ENCODE peak calls at places on chromosome 1, in five cellular contexts. One of them, this sample, is unnamed. For H3K4me1, the result is how much of the 10 kb centered on the place peaks cover.

GRCh38 chr1:210260087-210260486 is 27.5 kb downstream of the SERTAD4 start:
- DNase-seq in heart right ventricle: no peak
- DNase-seq in body of pancreas: no peak
- DNase-seq in upper lobe of right lung: no peak
- DNase-seq in transverse colon: no peak
- DNase-seq in this sample: no peak

GRCh38 chr1:78275906-78276690 is 214.7 kb upstream of the PTGFR start:
- DNase-seq in heart right ventricle: no peak
- DNase-seq in body of pancreas: no peak
- DNase-seq in upper lobe of right lung: no peak
- DNase-seq in transverse colon: no peak
- DNase-seq in this sample: no peak

GRCh38 chr1:78619803-78620579 is at the start of gene IFI44L:
- DNase-seq in heart right ventricle: peak
- DNase-seq in body of pancreas: peak
- DNase-seq in upper lobe of right lung: no peak
- DNase-seq in transverse colon: peak
- DNase-seq in this sample: no peak

GRCh38 chr1:41862411-41863221 is 56.1 kb downstream of the HIVEP3 start:
- DNase-seq in heart right ventricle: no peak
- DNase-seq in body of pancreas: no peak
- DNase-seq in upper lobe of right lung: no peak
- DNase-seq in transverse colon: no peak
- DNase-seq in this sample: no peak

GRCh38 chr1:248863011-248863881 is 4.4 kb upstream of the ZNF692 start:
- DNase-seq in heart right ventricle: peak
- DNase-seq in body of pancreas: peak
- DNase-seq in upper lobe of right lung: peak
- DNase-seq in transverse colon: peak
- DNase-seq in this sample: peak

GRCh38 chr1:193905288-193906085 is 719.1 kb upstream of the B3GALT2 start:
- DNase-seq in heart right ventricle: no peak
- DNase-seq in body of pancreas: no peak
- DNase-seq in upper lobe of right lung: no peak
- DNase-seq in transverse colon: no peak
- DNase-seq in this sample: no peak

GRCh38 chr1:59779949-59780348 is 34.8 kb upstream of the HOOK1 start:
- DNase-seq in heart right ventricle: no peak
- DNase-seq in body of pancreas: no peak
- DNase-seq in upper lobe of right lung: no peak
- DNase-seq in transverse colon: no peak
- DNase-seq in this sample: no peak

GRCh38 chr1:64245495-64245894 is 42.1 kb downstream of the UBE2U start:
- DNase-seq in heart right ventricle: no peak
- DNase-seq in body of pancreas: peak
- DNase-seq in upper lobe of right lung: no peak
- DNase-seq in transverse colon: no peak
- DNase-seq in this sample: no peak

GRCh38 chr1:180269848-180270766 is 40.0 kb downstream of the LHX4 start:
- DNase-seq in heart right ventricle: no peak
- DNase-seq in body of pancreas: no peak
- DNase-seq in upper lobe of right lung: no peak
- DNase-seq in transverse colon: peak
- DNase-seq in this sample: peak

GRCh38 chr1:78032964-78033796 is 12.6 kb upstream of the GIPC2 start:
- DNase-seq in heart right ventricle: no peak
- DNase-seq in body of pancreas: no peak
- DNase-seq in upper lobe of right lung: no peak
- DNase-seq in transverse colon: no peak
- DNase-seq in this sample: no peak

GRCh38 chr1:222071313-222071886 is 329.5 kb upstream of the DUSP10 start:
- DNase-seq in heart right ventricle: peak
- DNase-seq in body of pancreas: no peak
- DNase-seq in upper lobe of right lung: no peak
- DNase-seq in transverse colon: no peak
- DNase-seq in this sample: no peak

GRCh38 chr1:222074317-222074716 is 332.4 kb upstream of the DUSP10 start:
- DNase-seq in heart right ventricle: no peak
- DNase-seq in body of pancreas: no peak
- DNase-seq in upper lobe of right lung: no peak
- DNase-seq in transverse colon: no peak
- DNase-seq in this sample: no peak

GRCh38 chr1:222077191-222077590 is 335.3 kb upstream of the DUSP10 start:
- DNase-seq in heart right ventricle: no peak
- DNase-seq in body of pancreas: no peak
- DNase-seq in upper lobe of right lung: no peak
- DNase-seq in transverse colon: no peak
- DNase-seq in this sample: no peak

GRCh38 chr1:222068937-222069336 is 327.0 kb upstream of the DUSP10 start:
- DNase-seq in heart right ventricle: no peak
- DNase-seq in body of pancreas: no peak
- DNase-seq in upper lobe of right lung: no peak
- DNase-seq in transverse colon: no peak
- DNase-seq in this sample: no peak

GRCh38 chr1:222073307-222073995 is 331.6 kb upstream of the DUSP10 start:
- DNase-seq in heart right ventricle: no peak
- DNase-seq in body of pancreas: no peak
- DNase-seq in upper lobe of right lung: no peak
- DNase-seq in transverse colon: no peak
- DNase-seq in this sample: no peak
- TF ChIP-seq CTCF in heart right ventricle: no peak
- TF ChIP-seq CTCF in body of pancreas: no peak
- TF ChIP-seq CTCF in upper lobe of right lung: no peak
- TF ChIP-seq CTCF in transverse colon: no peak
- TF ChIP-seq CTCF in this sample: no peak

GRCh38 chr1:198677027-198677426 is 38.2 kb downstream of the PTPRC start:
- DNase-seq in heart right ventricle: no peak
- DNase-seq in body of pancreas: no peak
- DNase-seq in upper lobe of right lung: no peak
- DNase-seq in transverse colon: no peak
- DNase-seq in this sample: no peak

GRCh38 chr1:198680174-198680871 is 41.5 kb downstream of the PTPRC start:
- DNase-seq in heart right ventricle: no peak
- DNase-seq in body of pancreas: no peak
- DNase-seq in upper lobe of right lung: no peak
- DNase-seq in transverse colon: no peak
- DNase-seq in this sample: no peak

GRCh38 chr1:198679535-198680173 is 40.8 kb downstream of the PTPRC start:
- DNase-seq in heart right ventricle: no peak
- DNase-seq in body of pancreas: no peak
- DNase-seq in upper lobe of right lung: no peak
- DNase-seq in transverse colon: peak
- DNase-seq in this sample: no peak

GRCh38 chr1:198678901-198679329 is 40.1 kb downstream of the PTPRC start:
- DNase-seq in heart right ventricle: no peak
- DNase-seq in body of pancreas: no peak
- DNase-seq in upper lobe of right lung: no peak
- DNase-seq in transverse colon: peak
- DNase-seq in this sample: no peak

GRCh38 chr1:198678301-198678836 is 39.5 kb downstream of the PTPRC start:
- DNase-seq in heart right ventricle: no peak
- DNase-seq in body of pancreas: no peak
- DNase-seq in upper lobe of right lung: no peak
- DNase-seq in transverse colon: no peak
- DNase-seq in this sample: no peak
- H3K4me3 ChIP-seq in heart right ventricle: no peak
- H3K4me3 ChIP-seq in body of pancreas: no peak
- H3K4me3 ChIP-seq in upper lobe of right lung: no peak
- H3K4me3 ChIP-seq in transverse colon: no peak
- H3K4me3 ChIP-seq in this sample: no peak

DNA sequence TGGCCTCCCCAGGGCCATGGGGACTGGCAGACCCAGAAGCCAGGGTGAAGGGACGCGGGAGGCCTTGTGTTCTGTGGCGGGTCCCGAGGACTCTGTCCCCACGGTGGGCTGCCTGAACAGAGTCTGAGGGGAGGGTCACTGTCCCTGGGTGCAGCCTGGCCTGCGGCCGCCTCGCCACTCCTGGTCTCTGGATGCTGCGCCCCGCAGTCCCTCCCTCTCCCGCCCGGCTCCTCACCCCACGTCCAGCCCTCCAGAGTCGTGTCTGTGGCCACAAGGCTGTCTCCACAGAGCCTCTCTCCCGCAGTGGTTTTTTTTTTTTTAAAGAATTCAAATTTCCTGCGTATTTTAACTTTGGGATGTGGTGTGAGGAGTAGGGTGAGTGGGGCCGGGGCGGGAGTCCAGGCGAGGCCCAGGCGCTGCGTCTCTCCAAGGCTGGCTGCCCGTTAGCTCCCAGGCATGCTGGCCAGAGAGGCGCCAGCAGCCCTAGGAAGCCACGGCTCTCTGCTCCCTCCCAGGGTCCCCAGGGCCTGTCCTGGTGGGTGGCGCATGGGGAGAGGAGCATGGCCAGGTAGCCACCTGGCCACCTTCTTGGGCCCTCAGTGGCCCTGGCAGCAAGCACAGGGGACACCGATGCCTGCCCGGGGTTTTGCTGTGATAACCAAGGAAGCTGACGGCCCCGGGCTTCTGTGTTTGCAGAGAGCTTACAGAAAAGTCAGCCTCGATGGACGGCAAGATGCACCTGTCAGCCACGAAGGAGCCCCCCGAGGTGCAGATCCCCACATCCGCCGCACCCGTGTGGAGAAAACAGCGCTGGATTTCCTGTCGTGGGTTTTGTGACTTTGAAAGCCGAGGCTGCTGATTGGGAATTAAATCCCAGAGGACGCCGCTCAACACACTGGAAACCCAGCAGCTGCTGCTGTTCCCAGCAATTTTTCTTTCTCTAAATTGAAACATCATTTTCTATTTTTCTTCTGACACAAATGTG is 72.8 kb downstream of the MORN1 start:
- DNase-seq in heart right ventricle: no peak
- DNase-seq in body of pancreas: no peak
- DNase-seq in upper lobe of right lung: no peak
- DNase-seq in transverse colon: no peak
- DNase-seq in this sample: no peak
- H3K4me1 ChIP-seq in heart right ventricle: under half
- H3K4me1 ChIP-seq in body of pancreas: under half
- H3K4me1 ChIP-seq in upper lobe of right lung: under half
- H3K4me1 ChIP-seq in transverse colon: under half
- H3K4me1 ChIP-seq in this sample: under half

GRCh38 chr1:2431503-2431902 is 19.1 kb upstream of the PEX10 start:
- DNase-seq in heart right ventricle: no peak
- DNase-seq in body of pancreas: no peak
- DNase-seq in upper lobe of right lung: no peak
- DNase-seq in transverse colon: no peak
- DNase-seq in this sample: no peak

GRCh38 chr1:2431095-2431494 is 18.7 kb upstream of the PEX10 start:
- DNase-seq in heart right ventricle: no peak
- DNase-seq in body of pancreas: no peak
- DNase-seq in upper lobe of right lung: no peak
- DNase-seq in transverse colon: no peak
- DNase-seq in this sample: no peak

GRCh38 chr1:2428490-2428889 is 16.1 kb upstream of the PEX10 start:
- DNase-seq in heart right ventricle: no peak
- DNase-seq in body of pancreas: no peak
- DNase-seq in upper lobe of right lung: no peak
- DNase-seq in transverse colon: no peak
- DNase-seq in this sample: no peak

GRCh38 chr1:2430592-2430973 is 18.2 kb upstream of the PEX10 start:
- DNase-seq in heart right ventricle: no peak
- DNase-seq in body of pancreas: no peak
- DNase-seq in upper lobe of right lung: no peak
- DNase-seq in transverse colon: no peak
- DNase-seq in this sample: no peak

DNA sequence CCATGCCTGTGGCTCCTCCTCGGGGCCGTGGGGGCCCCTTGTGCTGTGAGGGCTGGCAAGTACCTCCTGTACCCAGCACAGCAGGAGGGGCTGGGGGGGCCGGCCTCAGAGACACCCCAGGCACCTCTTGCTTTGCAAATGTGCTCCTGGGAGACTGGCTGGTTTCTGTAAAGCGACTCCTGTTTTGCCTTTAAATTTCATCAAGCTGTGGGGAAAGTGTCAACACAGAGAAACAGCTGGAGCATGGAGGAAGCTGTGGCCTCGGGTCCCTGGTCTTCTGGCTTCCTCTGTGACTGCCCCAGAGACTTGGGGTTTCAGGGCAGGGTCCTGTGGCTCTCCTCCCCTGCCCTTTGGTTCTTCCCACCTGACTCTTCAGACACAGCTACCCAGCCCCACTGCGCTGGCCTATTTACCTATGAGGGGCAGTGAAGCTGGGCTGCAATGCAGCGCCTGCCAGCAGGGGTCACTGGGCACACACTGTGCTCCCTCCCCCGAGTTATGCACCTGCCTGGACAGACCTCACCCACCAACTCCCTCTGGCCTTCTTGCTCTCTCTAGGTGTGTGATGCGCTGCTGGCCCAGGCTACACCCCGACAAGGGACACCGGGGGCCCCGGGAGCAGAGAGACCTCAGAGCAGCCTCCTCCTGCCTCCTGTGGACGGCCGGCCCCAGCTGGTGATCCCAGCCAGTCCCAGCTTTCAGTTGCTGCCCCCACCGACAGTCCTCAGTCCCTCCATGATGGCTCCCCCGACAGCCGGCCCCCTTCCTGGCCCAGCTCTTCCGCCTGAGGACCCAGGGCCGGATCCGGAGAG is 17.6 kb upstream of the PEX10 start:
- DNase-seq in heart right ventricle: no peak
- DNase-seq in body of pancreas: no peak
- DNase-seq in upper lobe of right lung: no peak
- DNase-seq in transverse colon: no peak
- DNase-seq in this sample: no peak
- TF ChIP-seq CTCF in heart right ventricle: no peak
- TF ChIP-seq CTCF in body of pancreas: no peak
- TF ChIP-seq CTCF in upper lobe of right lung: no peak
- TF ChIP-seq CTCF in transverse colon: no peak
- TF ChIP-seq CTCF in this sample: no peak

GRCh38 chr1:199784127-199784526 is 243.4 kb upstream of the NR5A2 start:
- DNase-seq in heart right ventricle: no peak
- DNase-seq in body of pancreas: no peak
- DNase-seq in upper lobe of right lung: no peak
- DNase-seq in transverse colon: no peak
- DNase-seq in this sample: no peak
- H3K4me3 ChIP-seq in heart right ventricle: no peak
- H3K4me3 ChIP-seq in body of pancreas: no peak
- H3K4me3 ChIP-seq in upper lobe of right lung: no peak
- H3K4me3 ChIP-seq in transverse colon: no peak
- H3K4me3 ChIP-seq in this sample: no peak

DNA sequence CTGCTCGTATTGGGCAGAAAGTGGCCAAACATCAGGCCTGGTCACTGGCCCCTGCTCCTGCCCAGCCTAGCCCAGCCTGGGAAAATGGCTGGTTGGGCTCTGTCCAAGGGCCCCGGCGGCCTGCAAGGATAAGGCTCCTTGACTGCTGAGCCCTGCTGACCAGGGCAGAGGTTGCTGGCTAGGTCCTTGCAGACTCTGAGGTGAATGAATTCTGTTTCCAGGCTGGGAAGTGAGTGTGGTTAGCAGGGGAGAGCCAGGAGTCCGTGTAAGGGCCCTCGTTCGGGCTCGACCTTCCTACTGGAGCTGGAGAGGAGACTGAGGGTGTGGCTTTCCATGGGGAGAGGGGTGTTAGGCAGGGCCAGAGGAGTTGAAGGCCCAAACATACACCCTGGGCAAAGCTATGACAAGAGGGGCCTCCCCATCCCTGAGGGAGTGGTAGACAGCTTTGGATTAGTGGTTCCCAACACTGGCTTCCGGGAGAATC is 20.6 kb downstream of the CSF1 start:
- DNase-seq in heart right ventricle: peak
- DNase-seq in body of pancreas: peak
- DNase-seq in upper lobe of right lung: peak
- DNase-seq in transverse colon: peak
- DNase-seq in this sample: peak
- H3K4me1 ChIP-seq in heart right ventricle: under half
- H3K4me1 ChIP-seq in body of pancreas: half or more
- H3K4me1 ChIP-seq in upper lobe of right lung: half or more
- H3K4me1 ChIP-seq in transverse colon: under half
- H3K4me1 ChIP-seq in this sample: half or more

This sample was measured in Caco-2.